ENCODE peak calls at places on chromosome X, in eight cellular contexts. One of them, this sample, is unnamed.

GRCh38 chrX:150517303-150517896 is 51.0 kb upstream of the MTM1 start:
- DNase-seq in AG08395: peak; percentile 52
- DNase-seq in foreskin fibroblast: peak; percentile 45
- DNase-seq in GOT3: no peak
- DNase-seq in left colon: no peak
- DNase-seq in HCEC 1CT: peak; percentile 69
- DNase-seq in stimulated activated CD8-positive, alpha-beta memory T cell treated with anti-CD3 and anti-CD28 coated beads, Interleukin-2, amount 100 ng/mL, for 48 hours: no peak
- DNase-seq in T-helper 17 cell: no peak
- DNase-seq in this sample: no peak

GRCh38 chrX:136452614-136453013 is 35.1 kb upstream of the BRS3 start:
- DNase-seq in left colon: no peak
- DNase-seq in foreskin fibroblast: no peak
- DNase-seq in stimulated activated CD8-positive, alpha-beta memory T cell treated with anti-CD3 and anti-CD28 coated beads, Interleukin-2, amount 100 ng/mL, for 48 hours: no peak
- DNase-seq in AG08395: no peak
- DNase-seq in GOT3: no peak
- DNase-seq in HCEC 1CT: no peak
- DNase-seq in T-helper 17 cell: no peak
- DNase-seq in this sample: no peak

GRCh38 chrX:107673933-107674479 is 45.7 kb downstream of the PRPS1 start:
- DNase-seq in AG08395: no peak
- DNase-seq in left colon: peak; percentile 73
- DNase-seq in foreskin fibroblast: peak; percentile 78
- DNase-seq in HCEC 1CT: peak; percentile 78
- DNase-seq in GOT3: no peak
- DNase-seq in T-helper 17 cell: peak; percentile 86
- DNase-seq in stimulated activated CD8-positive, alpha-beta memory T cell treated with anti-CD3 and anti-CD28 coated beads, Interleukin-2, amount 100 ng/mL, for 48 hours: peak; percentile 87
- DNase-seq in this sample: no peak

GRCh38 chrX:150990910-150991309 is 7.8 kb downstream of the HMGB3 start:
- DNase-seq in AG08395: no peak
- DNase-seq in stimulated activated CD8-positive, alpha-beta memory T cell treated with anti-CD3 and anti-CD28 coated beads, Interleukin-2, amount 100 ng/mL, for 48 hours: no peak
- DNase-seq in HCEC 1CT: no peak
- DNase-seq in T-helper 17 cell: no peak
- DNase-seq in left colon: no peak
- DNase-seq in GOT3: no peak
- DNase-seq in foreskin fibroblast: no peak
- DNase-seq in this sample: no peak

GRCh38 chrX:84907324-84907946 is 96.2 kb upstream of the APOOL start:
- DNase-seq in foreskin fibroblast: no peak
- DNase-seq in T-helper 17 cell: no peak
- DNase-seq in HCEC 1CT: peak; percentile 27
- DNase-seq in left colon: no peak
- DNase-seq in stimulated activated CD8-positive, alpha-beta memory T cell treated with anti-CD3 and anti-CD28 coated beads, Interleukin-2, amount 100 ng/mL, for 48 hours: no peak
- DNase-seq in GOT3: no peak
- DNase-seq in AG08395: peak; percentile 2
- DNase-seq in this sample: no peak

GRCh38 chrX:39508300-39508692 is 589.5 kb downstream of the BCOR start:
- DNase-seq in left colon: no peak
- DNase-seq in GOT3: no peak
- DNase-seq in T-helper 17 cell: no peak
- DNase-seq in HCEC 1CT: no peak
- DNase-seq in foreskin fibroblast: no peak
- DNase-seq in AG08395: no peak
- DNase-seq in stimulated activated CD8-positive, alpha-beta memory T cell treated with anti-CD3 and anti-CD28 coated beads, Interleukin-2, amount 100 ng/mL, for 48 hours: no peak
- DNase-seq in this sample: no peak

GRCh38 chrX:20252392-20253231 is 14.1 kb downstream of the RPS6KA3 start:
- DNase-seq in T-helper 17 cell: peak; percentile 64
- DNase-seq in foreskin fibroblast: no peak
- DNase-seq in left colon: peak; percentile 79
- DNase-seq in AG08395: peak; percentile 56
- DNase-seq in HCEC 1CT: peak; percentile 19
- DNase-seq in stimulated activated CD8-positive, alpha-beta memory T cell treated with anti-CD3 and anti-CD28 coated beads, Interleukin-2, amount 100 ng/mL, for 48 hours: peak; percentile 51
- DNase-seq in GOT3: peak; percentile 17
- DNase-seq in this sample: no peak

GRCh38 chrX:139202742-139203410 is 327.7 kb upstream of the F9 start:
- DNase-seq in AG08395: no peak
- DNase-seq in GOT3: no peak
- DNase-seq in T-helper 17 cell: no peak
- DNase-seq in foreskin fibroblast: no peak
- DNase-seq in left colon: no peak
- DNase-seq in HCEC 1CT: no peak
- DNase-seq in stimulated activated CD8-positive, alpha-beta memory T cell treated with anti-CD3 and anti-CD28 coated beads, Interleukin-2, amount 100 ng/mL, for 48 hours: no peak
- DNase-seq in this sample: no peak

GRCh38 chrX:23478056-23478455 is 143.4 kb downstream of the PTCHD1 start:
- DNase-seq in T-helper 17 cell: no peak
- DNase-seq in left colon: no peak
- DNase-seq in stimulated activated CD8-positive, alpha-beta memory T cell treated with anti-CD3 and anti-CD28 coated beads, Interleukin-2, amount 100 ng/mL, for 48 hours: no peak
- DNase-seq in foreskin fibroblast: peak; percentile 12
- DNase-seq in GOT3: no peak
- DNase-seq in HCEC 1CT: peak; percentile 52
- DNase-seq in AG08395: no peak
- DNase-seq in this sample: no peak

GRCh38 chrX:84724576-84724975 is 222.3 kb upstream of the HDX start:
- DNase-seq in HCEC 1CT: no peak
- DNase-seq in left colon: no peak
- DNase-seq in stimulated activated CD8-positive, alpha-beta memory T cell treated with anti-CD3 and anti-CD28 coated beads, Interleukin-2, amount 100 ng/mL, for 48 hours: no peak
- DNase-seq in T-helper 17 cell: no peak
- DNase-seq in foreskin fibroblast: no peak
- DNase-seq in GOT3: no peak
- DNase-seq in AG08395: no peak
- DNase-seq in this sample: no peak

GRCh38 chrX:39592776-39593175 is 505.0 kb downstream of the BCOR start:
- DNase-seq in stimulated activated CD8-positive, alpha-beta memory T cell treated with anti-CD3 and anti-CD28 coated beads, Interleukin-2, amount 100 ng/mL, for 48 hours: no peak
- DNase-seq in left colon: no peak
- DNase-seq in T-helper 17 cell: no peak
- DNase-seq in AG08395: peak; percentile 47
- DNase-seq in HCEC 1CT: no peak
- DNase-seq in GOT3: no peak
- DNase-seq in foreskin fibroblast: no peak
- DNase-seq in this sample: no peak

GRCh38 chrX:107565916-107566602 is 62.3 kb upstream of the PRPS1 start:
- DNase-seq in left colon: no peak
- DNase-seq in GOT3: no peak
- DNase-seq in foreskin fibroblast: no peak
- DNase-seq in AG08395: peak; percentile 63
- DNase-seq in HCEC 1CT: peak; percentile 30
- DNase-seq in T-helper 17 cell: no peak
- DNase-seq in stimulated activated CD8-positive, alpha-beta memory T cell treated with anti-CD3 and anti-CD28 coated beads, Interleukin-2, amount 100 ng/mL, for 48 hours: no peak
- DNase-seq in this sample: no peak

GRCh38 chrX:39377773-39378172 is 576.5 kb downstream of the MID1IP1 start:
- DNase-seq in AG08395: no peak
- DNase-seq in HCEC 1CT: no peak
- DNase-seq in GOT3: no peak
- DNase-seq in T-helper 17 cell: no peak
- DNase-seq in stimulated activated CD8-positive, alpha-beta memory T cell treated with anti-CD3 and anti-CD28 coated beads, Interleukin-2, amount 100 ng/mL, for 48 hours: no peak
- DNase-seq in foreskin fibroblast: no peak
- DNase-seq in left colon: no peak
- DNase-seq in this sample: no peak

GRCh38 chrX:39905946-39906345 is 191.8 kb downstream of the BCOR start:
- DNase-seq in GOT3: no peak
- DNase-seq in AG08395: no peak
- DNase-seq in stimulated activated CD8-positive, alpha-beta memory T cell treated with anti-CD3 and anti-CD28 coated beads, Interleukin-2, amount 100 ng/mL, for 48 hours: no peak
- DNase-seq in HCEC 1CT: no peak
- DNase-seq in T-helper 17 cell: no peak
- DNase-seq in foreskin fibroblast: no peak
- DNase-seq in left colon: no peak
- DNase-seq in this sample: no peak

GRCh38 chrX:12460929-12461328 is 322.7 kb downstream of the FRMPD4 start:
- DNase-seq in stimulated activated CD8-positive, alpha-beta memory T cell treated with anti-CD3 and anti-CD28 coated beads, Interleukin-2, amount 100 ng/mL, for 48 hours: no peak
- DNase-seq in foreskin fibroblast: no peak
- DNase-seq in GOT3: no peak
- DNase-seq in T-helper 17 cell: no peak
- DNase-seq in left colon: no peak
- DNase-seq in HCEC 1CT: no peak
- DNase-seq in AG08395: no peak
- DNase-seq in this sample: no peak

GRCh38 chrX:40414335-40414734 is 166.4 kb upstream of the ATP6AP2 start:
- DNase-seq in T-helper 17 cell: no peak
- DNase-seq in HCEC 1CT: no peak
- DNase-seq in AG08395: no peak
- DNase-seq in foreskin fibroblast: no peak
- DNase-seq in stimulated activated CD8-positive, alpha-beta memory T cell treated with anti-CD3 and anti-CD28 coated beads, Interleukin-2, amount 100 ng/mL, for 48 hours: no peak
- DNase-seq in left colon: no peak
- DNase-seq in GOT3: no peak
- DNase-seq in this sample: no peak

GRCh38 chrX:2371026-2371778 is 129.6 kb downstream of the DHRSX start:
- DNase-seq in AG08395: no peak
- DNase-seq in stimulated activated CD8-positive, alpha-beta memory T cell treated with anti-CD3 and anti-CD28 coated beads, Interleukin-2, amount 100 ng/mL, for 48 hours: no peak
- DNase-seq in GOT3: no peak
- DNase-seq in foreskin fibroblast: no peak
- DNase-seq in T-helper 17 cell: no peak
- DNase-seq in left colon: no peak
- DNase-seq in HCEC 1CT: no peak
- DNase-seq in this sample: no peak

This sample was measured in keratinocyte.